ENCODE peak calls at places on chromosomes 11 and 22, in seven cellular contexts. S, O, K, L, B, Y and F are unnamed samples.
A peak's percentile ranks its signal among the peaks of the same experiment; 100 is the strongest.

GRCh38 chr11:68844801-68845200 is 3.1 kb upstream of the CPT1A start:
- DNase-seq in S (no peak), O (no peak), K (no peak), L (no peak), B (no peak), Y (no peak), F (no peak)

GRCh38 chr11:62560566-62561103 is 13.1 kb downstream of the EEF1G start:
- DNase-seq in S (peak; percentile 96), O (peak; percentile 98), K (peak; percentile 91), L (peak; percentile 87), B (peak; percentile 98), Y (peak; percentile 98), F (peak; percentile 96)

GRCh38 chr11:65471410-65471762 is 27.5 kb upstream of the MALAT1 start:
- DNase-seq in S (peak; percentile 92), O (no peak), K (peak; percentile 84), L (peak; percentile 22), B (peak; percentile 79), Y (peak; percentile 87), F (peak; percentile 65)

GRCh38 chr11:65500262-65501004 is 1.6 kb downstream of the MALAT1 start:
- DNase-seq in S (peak; percentile 81), O (no peak), K (no peak), L (peak; percentile 42), B (peak; percentile 58), Y (peak; percentile 61), F (peak; percentile 32)

GRCh38 chr11:67352546-67353316 is 615 bp downstream of the POLD4 start:
- DNase-seq in S (no peak), O (no peak), K (peak; percentile 59), L (no peak), B (no peak), Y (no peak), F (no peak)

GRCh38 chr22:43160497-43161126 is 9.3 kb downstream of the TSPO start:
- DNase-seq in S (no peak), O (no peak), K (no peak), L (no peak), B (no peak), Y (no peak), F (no peak)

GRCh38 chr11:116842909-116843308 is 5.5 kb upstream of the APOA1 start:
- DNase-seq in S (no peak), O (no peak), K (peak; percentile 44), L (no peak), B (no peak), Y (no peak), F (no peak)

GRCh38 chr11:124762077-124762623 is at the start of gene ESAM:
- DNase-seq in S (no peak), O (no peak), K (peak; percentile 76), L (peak; percentile 68), B (no peak), Y (peak; percentile 81), F (no peak)

GRCh38 chr11:120184946-120185677 is 25.7 kb upstream of the OAF start:
- DNase-seq in S (peak; percentile 94), O (no peak), K (peak; percentile 63), L (no peak), B (peak; percentile 48), Y (peak; percentile 46), F (no peak)

GRCh38 chr11:64297722-64298358 is 2.3 kb upstream of the CATSPERZ start:
- DNase-seq in S (no peak), O (no peak), K (no peak), L (no peak), B (no peak), Y (no peak), F (no peak)

GRCh38 chr11:44306469-44307244 is 3.3 kb downstream of the ALX4 start:
- DNase-seq in S (no peak), O (no peak), K (no peak), L (no peak), B (no peak), Y (peak; percentile 53), F (no peak)

GRCh38 chr22:29345932-29346331 is 30.4 kb upstream of the RASL10A start:
- DNase-seq in S (no peak), O (no peak), K (no peak), L (no peak), B (peak; percentile 4), Y (no peak), F (no peak)

GRCh38 chr11:42315267-42315666 is 855.8 kb upstream of the LRRC4C start:
- DNase-seq in S (no peak), O (no peak), K (no peak), L (no peak), B (no peak), Y (no peak), F (peak; percentile 30)

GRCh38 chr11:100930185-100930778 is 199.3 kb downstream of the PGR start:
- DNase-seq in S (no peak), O (peak; percentile 17), K (no peak), L (no peak), B (peak; percentile 81), Y (no peak), F (peak; percentile 52)

GRCh38 chr11:69229521-69229920 is 64.4 kb upstream of the MYEOV start:
- DNase-seq in S (peak; percentile 29), O (no peak), K (peak; percentile 9), L (no peak), B (no peak), Y (peak; percentile 21), F (no peak)

GRCh38 chr11:58028687-58029411 is 1.9 kb upstream of the OR6Q1 start:
- DNase-seq in S (peak; percentile 63), O (no peak), K (no peak), L (no peak), B (peak; percentile 90), Y (no peak), F (no peak)

GRCh38 chr11:102598272-102598671 is 26.9 kb downstream of the MMP20 start:
- DNase-seq in S (no peak), O (no peak), K (no peak), L (no peak), B (no peak), Y (no peak), F (no peak)

GRCh38 chr11:95917188-95918036 is 6.5 kb downstream of the MTMR2 start:
- DNase-seq in S (no peak), O (no peak), K (no peak), L (no peak), B (peak; percentile 30), Y (no peak), F (peak; percentile 61)

GRCh38 chr11:40444151-40444550 is 1015.3 kb downstream of the LRRC4C start:
- DNase-seq in S (no peak), O (no peak), K (no peak), L (no peak), B (no peak), Y (no peak), F (no peak)

GRCh38 chr22:20236052-20236717 is 31.9 kb downstream of the RTN4R start:
- DNase-seq in S (no peak), O (no peak), K (no peak), L (no peak), B (no peak), Y (no peak), F (no peak)
- H3K27me3 ChIP-seq in S (no peaks in the 10 kb centered on the region), O (peaks cover 8% of the 10 kb centered on the region), K (no peaks in the 10 kb centered on the region), L (no peaks in the 10 kb centered on the region), B (peaks cover 31% of the 10 kb centered on the region), Y (no peaks in the 10 kb centered on the region), F (peaks cover under 1% of the 10 kb centered on the region)

DNA sequence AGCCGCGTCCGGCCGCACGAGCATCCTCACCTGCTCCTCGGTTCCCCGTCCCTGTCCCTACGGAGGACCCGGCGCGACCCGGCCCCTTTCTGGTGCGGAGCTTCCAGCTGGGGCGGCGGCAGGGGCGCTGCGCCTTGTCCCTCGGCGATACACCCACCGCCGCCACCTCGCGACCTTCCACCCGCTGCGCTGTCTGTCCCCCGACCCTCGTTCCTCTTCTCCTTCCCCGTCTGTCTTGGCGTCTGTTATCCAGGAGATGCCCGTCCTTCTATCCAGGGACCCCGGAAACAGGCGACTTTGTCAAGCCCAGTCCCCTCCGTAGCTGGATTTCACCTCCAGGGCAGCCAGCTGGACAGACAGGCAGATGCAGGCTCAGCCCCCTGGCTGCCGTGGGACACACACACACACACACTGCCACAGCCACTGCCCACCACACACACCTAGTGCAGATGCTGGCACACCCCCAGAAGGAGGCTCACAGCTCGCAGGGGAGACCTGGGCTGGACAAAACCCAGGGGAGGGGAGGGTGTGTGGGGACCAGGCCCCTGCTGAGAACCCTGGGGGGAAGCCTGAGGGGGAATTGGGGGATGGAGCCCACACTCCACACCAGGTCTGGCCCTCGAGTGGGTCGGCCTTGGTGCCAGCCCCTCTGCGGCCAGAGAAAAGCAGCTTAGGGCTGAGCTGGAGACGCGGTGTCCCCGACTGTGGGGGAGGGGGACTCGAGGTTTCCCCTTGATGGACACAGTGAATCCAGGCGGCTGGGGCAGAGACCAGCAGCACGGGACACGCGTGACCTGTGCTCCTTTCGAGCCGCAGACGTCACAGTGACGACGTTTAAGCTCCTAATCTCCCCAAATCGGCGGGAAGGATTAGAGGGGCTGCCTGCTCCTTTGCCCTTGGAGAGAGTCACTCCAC is 781 bp downstream of the DRD4 start:
- DNase-seq in S (no peak), O (no peak), K (no peak), L (no peak), B (no peak), Y (peak; percentile 72), F (no peak)
- TF ChIP-seq CTCF in S (no peak), O (no peak), K (no peak), L (no peak), B (no peak), Y (no peak), F (no peak)

DNA sequence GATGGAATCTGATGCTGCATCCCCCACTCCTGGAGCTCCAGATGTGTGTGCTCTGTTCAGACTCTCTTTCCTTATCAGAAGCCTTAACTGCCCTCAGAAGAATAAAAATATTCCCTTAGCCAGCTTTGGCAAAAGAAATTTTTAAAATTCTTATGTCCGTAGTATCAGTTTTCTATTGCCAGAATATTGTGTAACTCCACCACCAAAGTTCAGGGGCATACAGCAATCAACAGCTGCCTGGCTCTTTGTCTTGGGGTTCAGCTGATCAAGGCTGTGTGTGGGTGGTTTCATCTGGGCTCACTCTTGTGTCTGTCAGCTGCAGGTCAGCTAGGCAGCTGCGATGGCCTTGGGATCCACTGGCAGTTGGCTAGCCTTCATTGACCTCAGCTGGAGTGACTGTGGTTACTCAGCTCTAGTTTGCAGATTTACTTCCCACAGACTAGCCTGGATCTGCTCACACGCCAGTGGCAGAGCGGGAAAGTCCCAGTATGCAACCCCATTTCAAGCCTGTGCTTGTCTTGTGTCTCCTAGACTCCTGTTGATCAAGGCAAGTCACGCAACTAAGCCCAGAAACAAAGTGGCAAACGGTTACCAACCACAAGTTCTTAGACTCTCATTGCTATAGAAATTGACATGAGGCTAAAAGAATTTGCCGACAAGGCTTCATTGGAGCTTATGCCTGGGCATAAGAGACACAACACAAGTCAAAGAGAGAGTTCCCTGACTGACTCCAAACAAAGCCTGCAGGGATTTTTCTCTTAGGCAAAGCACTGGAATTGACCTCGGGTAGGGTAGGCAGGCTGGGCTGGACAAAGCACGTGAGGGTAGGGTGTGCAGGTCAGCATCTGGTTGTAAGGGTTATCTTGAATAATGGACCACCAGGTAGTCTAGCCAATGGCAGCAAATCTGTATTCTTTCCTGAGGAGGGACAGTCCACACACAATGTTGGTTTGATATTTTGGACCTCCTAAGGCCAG is 7.5 kb downstream of the TMEM138 start:
- DNase-seq in S (peak; percentile 97), O (peak; percentile 99), K (no peak), L (no peak), B (peak; percentile 99), Y (no peak), F (peak; percentile 86)
- H3K27ac ChIP-seq in S (peak overlapping the region; percentile 77), O (peak overlapping the region; percentile 99), K (no peak overlapping the region), L (no peak overlapping the region), B (peak overlapping the region; percentile 64), Y (peak overlapping the region; percentile 17), F (peak overlapping the region; percentile 88)

DNA sequence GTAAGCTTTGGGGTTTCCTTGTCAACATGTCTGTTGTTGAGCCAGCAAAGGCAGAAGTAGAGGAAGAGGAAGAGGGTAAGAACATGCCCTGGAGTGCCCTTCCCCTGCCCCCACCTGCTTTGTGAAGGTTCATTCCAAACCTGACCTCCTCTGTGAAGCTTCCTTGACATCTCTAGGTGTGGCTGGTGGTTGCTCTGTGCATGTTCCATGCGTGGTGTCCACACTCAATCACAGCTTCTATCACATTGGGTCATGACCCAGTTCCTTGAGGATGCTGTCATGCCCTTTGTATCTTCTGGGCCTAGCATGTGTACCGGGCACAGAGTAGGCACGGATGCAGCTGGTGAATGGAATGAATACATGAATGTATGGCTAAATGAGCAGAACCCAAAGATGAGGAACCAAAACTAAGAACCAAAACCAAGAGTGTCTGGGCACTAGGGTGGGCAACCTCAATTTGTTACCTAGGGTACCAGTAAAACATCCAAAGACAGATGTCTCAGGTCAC is 23.7 kb upstream of the FXYD6 start:
- DNase-seq in S (no peak), O (no peak), K (no peak), L (no peak), B (no peak), Y (peak; percentile 21), F (no peak)
- H3K27me3 ChIP-seq in S (no peaks in the 10 kb centered on the region), O (peaks cover 4% of the 10 kb centered on the region), K (no peaks in the 10 kb centered on the region), L (no peaks in the 10 kb centered on the region), B (peaks cover 2% of the 10 kb centered on the region), Y (peaks cover 9% of the 10 kb centered on the region), F (no peaks in the 10 kb centered on the region)